ENCODE peak calls at places on chromosomes 11 and 22, in six cellular contexts. T is NCI-H1436 treated with DMSO at 0.1 percent for 48 hours; Q is transverse colon; K is stimulated activated CD4-positive, alpha-beta T cell treated with anti-CD3 and anti-CD28 coated beads, Interleukin-12 subunit alpha, Interleukin-12 subunit beta, amount 100 ng/mL, for 4 hours; F is K562; C is Ammon's horn. L is an unnamed sample.

GRCh38 chr11:82858556-82859091 is 41.6 kb downstream of the PRCP start:
- DNase-seq in K (no peak), F (no peak), C (no peak), Q (no peak), T (no peak), L (no peak)

GRCh38 chr11:68457898-68458249 is 2.7 kb upstream of the PPP6R3 start:
- DNase-seq in C (no peak), Q (peak; percentile 55), F (no peak), K (no peak), T (no peak), L (no peak)

GRCh38 chr11:128299132-128299726 is 288.1 kb downstream of the ETS1 start:
- DNase-seq in T (no peak), K (no peak), C (no peak), Q (no peak), F (no peak), L (no peak)

GRCh38 chr22:19714320-19715252 is at the start of gene SEPTIN5:
- DNase-seq in K (no peak), Q (no peak), C (no peak), F (peak; percentile 99), T (no peak), L (no peak)

GRCh38 chr22:45207981-45208664 is 32.6 kb downstream of the KIAA0930 start:
- DNase-seq in C (peak; percentile 63), F (no peak), K (no peak), T (no peak), Q (no peak), L (no peak)

GRCh38 chr11:71459767-71460320 is 6.8 kb downstream of the NADSYN1 start:
- DNase-seq in F (no peak), Q (no peak), C (no peak), K (no peak), T (no peak), L (no peak)

GRCh38 chr11:79113099-79113498 is 327.7 kb downstream of the TENM4 start:
- DNase-seq in F (no peak), T (no peak), K (no peak), C (no peak), Q (no peak), L (no peak)

GRCh38 chr22:39463931-39464390 is 7.1 kb downstream of the MGAT3 start:
- DNase-seq in F (no peak), K (no peak), Q (no peak), C (peak; percentile 90), T (no peak), L (no peak)

GRCh38 chr11:60700689-60701508 is 1.5 kb downstream of the MS4A8 start:
- DNase-seq in Q (peak; percentile 53), C (no peak), F (peak; percentile 43), K (no peak), T (peak; percentile 30), L (peak; percentile 40)

GRCh38 chr11:117315285-117316196 is 515 bp downstream of the BACE1 start:
- DNase-seq in T (no peak), Q (no peak), C (no peak), F (no peak), K (peak; percentile 15), L (no peak)

GRCh38 chr11:79440451-79441158 is at the start of gene TENM4:
- DNase-seq in Q (peak; percentile 35), C (peak; percentile 89), T (no peak), F (no peak), K (no peak), L (peak; percentile 56)

GRCh38 chr11:95459268-95460040 is 228.5 kb upstream of the SESN3 start:
- DNase-seq in F (no peak), K (no peak), C (no peak), T (no peak), Q (no peak), L (no peak)

GRCh38 chr11:106391771-106392412 is 314.4 kb downstream of the AASDHPPT start:
- DNase-seq in T (no peak), Q (no peak), F (no peak), K (no peak), C (no peak), L (no peak)

GRCh38 chr11:132576706-132577105 is 955.6 kb downstream of the OPCML start:
- DNase-seq in T (no peak), Q (no peak), F (no peak), K (no peak), C (no peak), L (peak; percentile 29)

GRCh38 chr11:65781152-65781961 is 581 bp upstream of the AP5B1 start:
- DNase-seq in T (no peak), Q (peak; percentile 37), K (no peak), F (peak; percentile 78), C (peak; percentile 37), L (no peak)

GRCh38 chr11:129323896-129324522 is 51.6 kb upstream of the BARX2 start:
- DNase-seq in F (no peak), Q (peak; percentile 27), K (no peak), C (peak; percentile 62), T (no peak), L (peak; percentile 43)

GRCh38 chr11:83054904-83055380 is 16.8 kb downstream of the RAB30 start:
- DNase-seq in T (no peak), K (no peak), C (no peak), F (no peak), Q (no peak), L (no peak)

GRCh38 chr22:27032121-27032761 is 374.9 kb downstream of the MIAT start:
- DNase-seq in Q (no peak), F (no peak), T (no peak), C (peak; percentile 80), K (no peak), L (no peak)

GRCh38 chr11:15858881-15859280 is 497.5 kb downstream of the SOX6 start:
- DNase-seq in C (no peak), Q (no peak), T (no peak), F (no peak), K (no peak), L (no peak)

GRCh38 chr11:10622957-10623787 is 54.7 kb upstream of the LYVE1 start:
- DNase-seq in F (no peak), T (no peak), C (peak; percentile 72), Q (no peak), K (no peak), L (no peak)

GRCh38 chr11:1161410-1162152 is 3.8 kb downstream of the MUC5AC start:
- DNase-seq in K (no peak), C (no peak), Q (peak; percentile 3), T (no peak), F (no peak), L (peak; percentile 27)

GRCh38 chr11:70622091-70622490 is 223.8 kb downstream of the CTTN start:
- DNase-seq in C (no peak), F (no peak), K (no peak), Q (no peak), T (no peak), L (no peak)

L was measured in stomach.